ENCODE peak calls at places on chromosomes 16 and 17, in six cellular contexts. J, G, M, S, F and Y are unnamed samples.

GRCh38 chr17:31488264-31488981 is 96.9 kb downstream of the RAB11FIP4 start:
- DNase-seq in M (peak), G (no peak), J (no peak), F (no peak), S (no peak), Y (no peak)

GRCh38 chr17:72590382-72590781 is 469.6 kb downstream of the SOX9 start:
- DNase-seq in S (no peak), G (peak), M (no peak), F (peak), J (peak), Y (no peak)

GRCh38 chr16:65268331-65268730 is 146.5 kb upstream of the CDH11 start:
- DNase-seq in J (peak), M (no peak), S (no peak), F (peak), G (no peak), Y (no peak)

GRCh38 chr16:86529160-86529559 is 18.8 kb downstream of the FOXF1 start:
- DNase-seq in F (peak), S (no peak), M (no peak), J (no peak), G (peak), Y (no peak)

GRCh38 chr17:50180066-50180465 is 14.3 kb downstream of the SGCA start:
- DNase-seq in J (no peak), G (peak), M (no peak), S (no peak), F (no peak), Y (no peak)

GRCh38 chr17:66889480-66890230 is 54.7 kb downstream of the CACNG5 start:
- DNase-seq in F (no peak), G (no peak), S (no peak), J (no peak), M (no peak), Y (no peak)

GRCh38 chr17:76248013-76248782 is 7.9 kb upstream of the RNF157 start:
- DNase-seq in G (no peak), S (no peak), F (no peak), J (no peak), M (no peak), Y (no peak)

GRCh38 chr16:71383054-71383773 is 24.7 kb downstream of the CALB2 start:
- DNase-seq in G (peak), F (no peak), J (no peak), M (no peak), S (no peak), Y (no peak)

GRCh38 chr17:61338874-61339478 is 60.7 kb upstream of the TBX2 start:
- DNase-seq in S (no peak), F (peak), M (no peak), J (no peak), G (no peak), Y (no peak)

GRCh38 chr17:47853616-47854015 is 2.7 kb upstream of the SP6 start:
- DNase-seq in G (no peak), J (no peak), F (no peak), S (no peak), M (no peak), Y (no peak)

GRCh38 chr17:9224485-9224884 is 203.2 kb downstream of the NTN1 start:
- DNase-seq in G (no peak), J (no peak), S (no peak), F (no peak), M (no peak), Y (no peak)

GRCh38 chr17:15882777-15883176 is 62.2 kb upstream of the ADORA2B start:
- DNase-seq in G (no peak), S (no peak), F (no peak), J (no peak), M (no peak), Y (no peak)

DNA sequence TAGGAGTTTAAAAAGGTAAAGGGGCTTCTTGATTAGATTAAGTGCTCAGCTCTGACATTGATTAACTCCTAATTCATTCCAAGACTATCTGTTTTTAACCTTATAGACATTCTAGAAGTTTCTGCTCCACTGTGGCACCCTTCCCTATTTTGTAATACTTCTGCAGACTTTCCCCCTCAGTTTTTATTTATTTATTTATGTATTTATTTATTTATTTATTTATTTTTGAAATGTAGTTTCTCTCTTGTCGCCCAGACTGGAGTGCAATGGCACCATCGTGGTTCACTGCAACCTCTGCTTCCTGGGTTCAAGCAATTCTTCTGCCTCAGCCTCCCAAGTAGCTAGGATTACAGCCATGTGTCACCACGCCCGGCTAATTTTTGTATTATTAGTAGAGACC is 185.8 kb downstream of the PHKB start:
- DNase-seq in S (no peak), G (no peak), J (no peak), M (no peak), F (no peak), Y (no peak)
- TF ChIP-seq CTCF in S (no peak), G (no peak), J (no peak), M (no peak), F (no peak), Y (no peak)

GRCh38 chr16:73956592-73957495 is 339.8 kb upstream of the PSMD7 start:
- DNase-seq in S (peak), F (peak), J (peak), M (peak), G (peak), Y (no peak)
- TF ChIP-seq CTCF in S (peak), F (peak), J (peak), M (peak), G (peak), Y (peak)

DNA sequence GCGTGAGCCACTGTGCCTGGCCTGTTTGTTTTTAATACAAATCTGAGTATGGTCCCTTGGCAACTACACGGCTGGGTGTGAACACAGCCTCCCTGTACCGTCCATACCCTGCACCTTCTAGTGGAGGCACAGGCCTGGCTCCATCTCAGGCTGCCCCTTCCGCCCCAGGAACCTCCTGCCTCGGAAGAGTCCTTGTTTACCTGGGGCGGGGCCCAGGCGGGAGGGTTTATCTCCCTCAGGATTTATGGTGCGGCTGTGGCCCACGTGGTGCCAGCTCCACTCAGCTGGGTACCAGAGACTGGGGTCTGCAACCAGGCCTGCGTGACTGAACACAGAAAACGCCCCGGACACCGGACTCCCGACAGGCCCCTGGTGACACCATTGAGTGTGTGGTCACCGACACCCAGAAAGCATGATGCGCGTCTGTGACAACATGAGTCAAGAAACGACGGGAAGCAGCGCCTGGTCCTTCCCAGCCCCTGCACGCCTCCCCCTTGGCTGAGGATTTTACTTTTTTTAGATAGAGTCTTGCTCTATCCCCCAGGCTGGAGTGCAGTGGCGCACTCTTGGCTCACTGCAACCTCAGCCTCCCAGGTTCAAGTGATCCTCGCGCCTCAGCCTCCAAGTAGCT is 18.9 kb downstream of the UNKL start:
- DNase-seq in J (no peak), G (no peak), F (no peak), S (no peak), M (no peak), Y (no peak)
- TF ChIP-seq CTCF in J (no peak), G (no peak), F (no peak), S (no peak), M (no peak), Y (no peak)

GRCh38 chr17:42310281-42311156 is 22.2 kb downstream of the STAT5A start:
- DNase-seq in F (no peak), G (no peak), S (no peak), M (no peak), J (no peak), Y (no peak)
- TF ChIP-seq CTCF in F (no peak), G (no peak), S (no peak), M (no peak), J (peak), Y (no peak)

DNA sequence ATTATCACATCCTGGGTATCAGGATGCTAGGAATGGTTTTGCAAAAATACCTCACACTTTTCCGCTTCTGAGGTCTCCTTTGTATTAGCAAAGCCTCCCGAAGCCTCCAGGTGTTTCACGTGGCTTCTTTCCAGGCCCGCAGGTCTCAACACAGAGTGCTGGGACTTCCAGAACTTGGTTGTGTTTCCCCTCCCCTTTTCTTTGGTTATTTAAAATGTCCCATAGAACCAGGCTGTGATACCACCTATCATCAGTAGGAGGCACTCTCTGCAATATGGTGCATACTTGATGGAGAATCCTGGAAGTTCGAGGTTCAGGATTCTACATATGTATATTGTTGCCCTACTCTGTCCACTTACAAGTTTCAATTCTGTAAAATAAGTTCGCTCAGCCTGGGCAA is 28.8 kb downstream of the ATP2C2 start:
- DNase-seq in M (no peak), S (no peak), J (no peak), G (no peak), F (no peak), Y (no peak)
- TF ChIP-seq CTCF in M (peak), S (no peak), J (peak), G (peak), F (peak), Y (no peak)

GRCh38 chr16:55325458-55326109 is 1.6 kb downstream of the IRX6 start:
- DNase-seq in M (no peak), J (no peak), G (no peak), F (no peak), S (no peak), Y (no peak)

GRCh38 chr16:55323637-55324490 is at the start of gene IRX6:
- DNase-seq in M (peak), S (no peak), J (no peak), F (no peak), G (peak), Y (no peak)

GRCh38 chr16:55326261-55326802 is 2.3 kb downstream of the IRX6 start:
- DNase-seq in J (no peak), S (no peak), F (no peak), M (no peak), G (no peak), Y (no peak)

GRCh38 chr16:55322327-55322726 is 1.7 kb upstream of the IRX6 start:
- DNase-seq in G (no peak), F (no peak), J (no peak), M (no peak), S (no peak), Y (no peak)

DNA sequence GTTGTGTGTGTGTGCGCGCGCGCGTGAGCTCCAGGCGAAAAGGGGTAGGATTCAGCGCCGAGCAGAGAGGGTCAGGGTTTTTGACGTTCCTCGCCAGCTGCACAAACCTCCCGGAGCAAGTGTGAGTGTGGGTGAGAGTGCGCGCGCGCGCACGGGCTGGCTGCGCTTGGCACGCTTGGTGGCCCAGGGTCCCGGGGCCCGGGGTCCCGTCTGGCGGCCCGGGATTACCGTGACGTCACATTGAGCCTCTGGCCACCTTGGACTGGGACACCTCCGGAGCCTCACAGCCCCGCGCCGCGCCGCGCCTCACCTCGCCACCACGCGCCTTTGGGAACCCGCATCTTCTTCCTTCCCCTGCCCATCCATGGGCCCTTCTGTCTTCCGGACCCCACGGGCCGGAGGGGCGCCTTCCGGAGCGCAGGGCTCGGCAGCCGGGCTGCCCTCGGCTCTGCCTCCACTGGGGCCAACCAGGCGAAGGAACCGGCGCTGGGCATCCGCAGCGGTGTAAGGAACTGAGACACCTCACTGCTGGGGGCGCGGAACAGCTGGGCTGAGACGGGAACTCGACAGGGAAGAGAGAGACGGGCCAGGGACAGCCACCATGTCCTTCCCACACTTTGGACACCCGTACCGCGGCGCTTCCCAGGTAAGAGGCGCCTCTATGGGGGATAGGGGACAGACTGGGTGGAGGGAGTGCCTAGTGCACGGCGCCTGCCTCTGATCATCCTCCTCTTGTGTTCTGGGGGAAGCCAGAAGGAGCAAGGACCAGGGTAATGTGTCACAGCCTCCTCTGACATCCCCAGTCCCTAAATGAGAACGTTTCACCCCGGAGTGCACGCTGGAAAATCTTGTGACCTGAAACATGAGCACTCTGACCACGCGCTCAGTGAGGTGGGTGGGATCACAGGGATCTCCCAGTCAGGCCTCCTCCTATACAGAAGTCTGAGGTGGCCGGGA is 766 bp downstream of the IRX6 start:
- DNase-seq in S (no peak), J (no peak), G (peak), F (no peak), M (no peak), Y (no peak)
- TF ChIP-seq CTCF in S (no peak), J (no peak), G (no peak), F (no peak), M (no peak), Y (no peak)

GRCh38 chr17:62822080-62822904 is 14.2 kb upstream of the MARCHF10 start:
- DNase-seq in F (peak), J (peak), M (no peak), G (no peak), S (no peak), Y (no peak)
- TF ChIP-seq CTCF in F (no peak), J (no peak), M (no peak), G (no peak), S (no peak), Y (no peak)

GRCh38 chr17:82978765-82979349 is 100.6 kb upstream of the METRNL start:
- DNase-seq in J (no peak), F (no peak), M (no peak), G (no peak), S (no peak), Y (no peak)

GRCh38 chr17:82976982-82977488 is 102.4 kb upstream of the METRNL start:
- DNase-seq in G (no peak), M (no peak), F (no peak), S (no peak), J (no peak), Y (no peak)

GRCh38 chr17:82979718-82980117 is 99.7 kb upstream of the METRNL start:
- DNase-seq in M (no peak), S (no peak), F (no peak), J (no peak), G (no peak), Y (no peak)

GRCh38 chr17:82977586-82977985 is 101.8 kb upstream of the METRNL start:
- DNase-seq in G (no peak), M (no peak), S (no peak), F (no peak), J (no peak), Y (no peak)

DNA sequence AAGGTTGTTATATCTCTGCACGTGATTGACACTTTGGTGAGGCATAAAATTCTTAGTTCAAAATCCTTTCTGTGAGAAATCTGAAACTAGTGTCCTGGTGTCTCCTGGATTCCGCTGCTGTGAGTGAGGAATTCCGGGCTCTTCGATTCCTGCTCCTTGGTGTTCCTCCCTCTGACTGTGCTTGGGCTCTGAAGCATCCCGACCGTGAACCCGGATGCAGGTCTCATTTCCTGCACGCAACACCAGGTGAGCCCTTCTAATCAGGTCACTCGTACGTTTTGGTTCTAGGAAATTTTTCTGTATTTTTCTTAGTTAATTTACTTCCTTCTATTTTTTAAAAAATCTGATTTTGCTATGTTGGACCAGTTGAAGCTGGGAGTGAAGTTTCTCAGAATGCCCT is 101.1 kb upstream of the METRNL start:
- DNase-seq in G (no peak), F (no peak), S (no peak), J (no peak), M (no peak), Y (no peak)
- TF ChIP-seq CTCF in G (no peak), F (no peak), S (no peak), J (no peak), M (no peak), Y (no peak)